ENCODE peak calls at places on chromosomes 1 and 21, in eight cellular contexts. D is heart left ventricle, Z is right lobe of liver, H is tibial nerve, M is HCT116, W is adrenal gland, E is IMR-90, C is uterus. T is an unnamed sample.

GRCh38 chr1:2644591-2645101 is 11.8 kb upstream of the MMEL1 start:
- DNase-seq in D (peak; percentile 14), W (peak; percentile 16), H (no peak), M (no peak), Z (peak; percentile 8), E (no peak), C (no peak), T (no peak)

GRCh38 chr1:233240367-233240766 is 55.2 kb downstream of the PCNX2 start:
- DNase-seq in D (no peak), M (no peak), W (no peak), C (no peak), Z (no peak), H (no peak), E (peak; percentile 39), T (no peak)

GRCh38 chr1:242522304-242522945 is 2.1 kb downstream of the PLD5 start:
- DNase-seq in W (no peak), M (no peak), D (no peak), C (no peak), E (no peak), H (no peak), Z (no peak), T (no peak)

GRCh38 chr1:247332215-247332900 is 691 bp upstream of the ZNF496 start:
- DNase-seq in Z (peak; percentile 66), D (peak; percentile 72), H (no peak), W (peak; percentile 58), M (no peak), E (peak; percentile 42), C (peak; percentile 57), T (no peak)

GRCh38 chr1:35398739-35399138 is 130.2 kb downstream of the ZMYM4 start:
- DNase-seq in E (peak; percentile 47), M (no peak), Z (no peak), D (no peak), C (no peak), W (no peak), H (no peak), T (no peak)

GRCh38 chr21:45180289-45180599 is 105.9 kb downstream of the ADARB1 start:
- DNase-seq in H (no peak), Z (no peak), C (no peak), M (no peak), W (no peak), E (no peak), D (no peak), T (no peak)

GRCh38 chr1:154453577-154454352 is 48.3 kb upstream of the TDRD10 start:
- DNase-seq in C (no peak), E (peak; percentile 71), M (no peak), H (no peak), Z (no peak), W (no peak), D (no peak), T (no peak)

GRCh38 chr1:56062625-56063024 is 516.7 kb downstream of the PLPP3 start:
- DNase-seq in M (no peak), E (no peak), D (no peak), C (no peak), Z (no peak), W (no peak), H (no peak), T (no peak)

GRCh38 chr1:58815680-58816071 is 31.8 kb upstream of the JUN start:
- DNase-seq in W (peak; percentile 55), M (no peak), Z (peak; percentile 50), C (no peak), D (no peak), E (no peak), H (no peak), T (no peak)

GRCh38 chr1:225915538-225915991 is 8.5 kb downstream of the PYCR2 start:
- DNase-seq in E (no peak), H (no peak), D (no peak), W (no peak), C (no peak), M (no peak), Z (no peak), T (no peak)

GRCh38 chr1:174258148-174258550 is 98.8 kb downstream of the RABGAP1L start:
- DNase-seq in M (peak; percentile 45), Z (no peak), C (no peak), H (no peak), W (peak; percentile 50), E (peak; percentile 50), D (no peak), T (no peak)

GRCh38 chr1:110515896-110516295 is 3.1 kb downstream of the KCNA10 start:
- DNase-seq in M (no peak), D (no peak), E (peak; percentile 6), Z (no peak), W (no peak), C (no peak), H (no peak), T (no peak)

GRCh38 chr1:25661043-25661807 is 44.6 kb downstream of the MAN1C1 start:
- DNase-seq in Z (no peak), D (no peak), W (no peak), C (no peak), E (peak; percentile 57), H (no peak), M (no peak), T (no peak)

GRCh38 chr1:232470711-232471110 is 159.2 kb downstream of the SIPA1L2 start:
- DNase-seq in H (no peak), C (no peak), Z (no peak), E (no peak), M (no peak), W (no peak), D (no peak), T (no peak)

GRCh38 chr1:9882945-9883303 is 27.1 kb downstream of the CTNNBIP1 start:
- DNase-seq in W (no peak), C (no peak), D (no peak), E (no peak), M (no peak), Z (no peak), H (no peak), T (no peak)

GRCh38 chr1:54121482-54122130 is 31.2 kb downstream of the CDCP2 start:
- DNase-seq in W (peak; percentile 85), Z (peak; percentile 77), M (peak; percentile 29), D (peak; percentile 79), E (peak; percentile 82), C (peak; percentile 89), H (peak; percentile 77), T (peak; percentile 83)

GRCh38 chr1:210826686-210827085 is 307.3 kb downstream of the KCNH1 start:
- DNase-seq in Z (no peak), E (no peak), H (no peak), D (no peak), M (no peak), C (no peak), W (no peak), T (no peak)

GRCh38 chr1:13748610-13749505 is 48.9 kb downstream of the PRDM2 start:
- DNase-seq in C (peak; percentile 97), H (peak; percentile 97), Z (peak; percentile 98), M (peak; percentile 80), E (peak; percentile 93), D (peak; percentile 97), W (peak; percentile 97), T (peak; percentile 87)
- TF ChIP-seq POLR2A in C (peak; percentile 88), H (peak; percentile 89), Z (peak; percentile 97), M (peak; percentile 78), E (peak; percentile 85), D (peak; percentile 92), W (peak; percentile 92), T (peak; percentile 70)

GRCh38 chr1:207812778-207813512 is 61.1 kb downstream of the CD46 start:
- DNase-seq in W (peak; percentile 48), M (no peak), H (no peak), E (no peak), Z (no peak), D (no peak), C (no peak), T (no peak)
- TF ChIP-seq POLR2A in W (no peak), M (no peak), H (no peak), E (no peak), Z (no peak), D (no peak), C (no peak), T (no peak)

GRCh38 chr1:40998668-40999067 is 19.2 kb downstream of the CTPS1 start:
- DNase-seq in M (no peak), E (no peak), C (no peak), W (no peak), D (no peak), Z (no peak), H (no peak), T (no peak)
- TF ChIP-seq POLR2A in M (no peak), E (no peak), C (no peak), W (no peak), D (no peak), Z (no peak), H (no peak), T (no peak)

DNA sequence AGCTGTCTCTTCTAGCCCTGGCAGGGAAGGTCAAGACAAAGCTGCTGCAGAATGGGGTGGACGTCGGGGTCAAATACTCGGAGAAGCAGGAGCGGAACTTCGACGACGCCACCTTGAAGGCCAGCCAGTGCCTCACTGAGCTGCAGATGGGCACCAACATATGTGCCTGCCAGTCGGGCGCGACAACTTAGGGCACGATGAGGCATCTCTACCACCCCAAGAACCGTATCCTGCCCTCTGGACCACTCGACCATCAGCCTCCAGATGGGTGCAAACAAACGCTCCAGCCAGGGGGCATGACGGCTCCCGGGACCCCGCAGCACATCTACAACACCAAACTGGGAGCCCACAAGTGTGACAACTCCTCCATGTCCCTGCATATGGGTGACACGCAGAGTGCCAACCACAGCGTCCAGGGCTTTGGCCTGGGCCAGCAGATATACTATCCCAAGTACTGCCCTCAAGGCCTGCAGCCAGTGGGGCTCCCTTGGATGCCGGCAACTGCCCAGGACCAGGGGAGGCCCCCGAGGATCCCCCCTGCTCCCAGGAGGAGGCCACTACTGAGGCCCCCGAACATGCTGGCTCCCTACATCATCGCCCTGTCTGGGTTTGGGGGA is 42.5 kb upstream of the POGK start:
- DNase-seq in D (no peak), W (no peak), C (no peak), M (no peak), H (no peak), E (no peak), Z (no peak), T (no peak)
- TF ChIP-seq POLR2A in D (no peak), W (no peak), C (no peak), M (no peak), H (no peak), E (no peak), Z (no peak), T (no peak)